ENCODE peak calls at places on chromosomes 16 and 17, in six cellular contexts. T is IMR-90, P is neuronal stem cell, K is H1, X is mesenchymal stem cell, R is trophoblast cell. M is an unnamed sample.

GRCh38 chr16:50680907-50681885 is at the start of gene SNX20:
- DNase-seq in T (no peak), P (no peak), K (no peak), X (no peak), R (no peak), M (no peak)

GRCh38 chr17:40493697-40494096 is 7.7 kb downstream of the TNS4 start:
- DNase-seq in T (no peak), P (no peak), K (no peak), X (no peak), R (no peak), M (no peak)

GRCh38 chr16:11781773-11782172 is 15.3 kb downstream of the ZC3H7A start:
- DNase-seq in T (no peak), P (no peak), K (no peak), X (peak; percentile 43), R (no peak), M (no peak)

GRCh38 chr17:67779098-67779672 is 46.1 kb upstream of the BPTF start:
- DNase-seq in T (peak; percentile 61), P (peak; percentile 20), K (peak; percentile 84), X (peak; percentile 27), R (peak; percentile 71), M (peak; percentile 88)

GRCh38 chr17:63447688-63448005 is 1.5 kb upstream of the CYB561 start:
- DNase-seq in T (no peak), P (no peak), K (no peak), X (no peak), R (no peak), M (no peak)

GRCh38 chr16:14020141-14020540 is 51.0 kb upstream of the MRTFB start:
- DNase-seq in T (no peak), P (no peak), K (no peak), X (no peak), R (no peak), M (no peak)

GRCh38 chr17:44828919-44829557 is 1.0 kb downstream of the GJC1 start:
- DNase-seq in T (no peak), P (no peak), K (no peak), X (peak; percentile 46), R (peak; percentile 70), M (no peak)

GRCh38 chr16:70760221-70760620 is 40.7 kb downstream of the VAC14 start:
- DNase-seq in T (no peak), P (no peak), K (no peak), X (no peak), R (no peak), M (no peak)

GRCh38 chr17:17877548-17878358 is 41.0 kb upstream of the SREBF1 start:
- DNase-seq in T (peak; percentile 90), P (peak; percentile 63), K (no peak), X (peak; percentile 82), R (no peak), M (peak; percentile 75)

GRCh38 chr17:40399185-40399584 is 18.5 kb downstream of the TOP2A start:
- DNase-seq in T (peak; percentile 74), P (no peak), K (no peak), X (peak; percentile 79), R (peak; percentile 79), M (no peak)

GRCh38 chr17:57946798-57947358 is 8.3 kb downstream of the CUEDC1 start:
- DNase-seq in T (peak; percentile 78), P (no peak), K (no peak), X (peak; percentile 94), R (peak; percentile 52), M (no peak)

GRCh38 chr16:54402270-54402669 is 115.7 kb upstream of the IRX3 start:
- DNase-seq in T (no peak), P (no peak), K (no peak), X (no peak), R (no peak), M (no peak)

GRCh38 chr17:33389506-33390141 is 96.5 kb upstream of the ASIC2 start:
- DNase-seq in T (no peak), P (no peak), K (no peak), X (peak; percentile 85), R (peak; percentile 93), M (no peak)

GRCh38 chr16:78461496-78461938 is 362.1 kb downstream of the WWOX start:
- DNase-seq in T (no peak), P (no peak), K (no peak), X (no peak), R (no peak), M (no peak)

GRCh38 chr17:20120835-20121234 is 111.7 kb downstream of the SPECC1 start:
- DNase-seq in T (no peak), P (no peak), K (no peak), X (no peak), R (no peak), M (no peak)

GRCh38 chr17:80429356-80430275 is 14.6 kb downstream of the ENDOV start:
- DNase-seq in T (no peak), P (no peak), K (no peak), X (no peak), R (no peak), M (no peak)

GRCh38 chr16:13962232-13962631 is 42.3 kb downstream of the ERCC4 start:
- DNase-seq in T (no peak), P (no peak), K (no peak), X (no peak), R (no peak), M (no peak)

GRCh38 chr17:49739662-49740271 is 24.2 kb downstream of the FAM117A start:
- DNase-seq in T (peak; percentile 16), P (no peak), K (no peak), X (peak; percentile 18), R (peak; percentile 30), M (no peak)

GRCh38 chr16:4733747-4734062 is 366 bp downstream of the ANKS3 start:
- DNase-seq in T (no peak), P (no peak), K (no peak), X (no peak), R (peak; percentile 24), M (no peak)

GRCh38 chr16:62157544-62157943 is 121.3 kb upstream of the CDH8 start:
- DNase-seq in T (no peak), P (no peak), K (no peak), X (no peak), R (no peak), M (no peak)

GRCh38 chr16:80347900-80348299 is 192.9 kb upstream of the DYNLRB2 start:
- DNase-seq in T (no peak), P (no peak), K (peak; percentile 14), X (no peak), R (no peak), M (no peak)

GRCh38 chr17:44919411-44919810 is 4.1 kb upstream of the GFAP start:
- DNase-seq in T (no peak), P (no peak), K (no peak), X (no peak), R (no peak), M (peak; percentile 21)

GRCh38 chr16:70391881-70392481 is 45.3 kb downstream of the DDX19A start:
- DNase-seq in T (peak; percentile 70), P (no peak), K (no peak), X (peak; percentile 32), R (no peak), M (no peak)

GRCh38 chr17:82838386-82839063 is 1.3 kb downstream of the ZNF750 start:
- DNase-seq in T (peak; percentile 17), P (no peak), K (no peak), X (peak; percentile 32), R (peak; percentile 98), M (no peak)

GRCh38 chr16:80500116-80500859 is 40.5 kb upstream of the DYNLRB2 start:
- DNase-seq in T (no peak), P (no peak), K (no peak), X (no peak), R (no peak), M (no peak)

GRCh38 chr16:48295493-48296281 is 48.3 kb upstream of the ABCC11 start:
- DNase-seq in T (no peak), P (no peak), K (no peak), X (no peak), R (peak; percentile 87), M (no peak)

GRCh38 chr16:424033-424622 is 1.3 kb upstream of the RAB11FIP3 start:
- DNase-seq in T (peak; percentile 94), P (no peak), K (no peak), X (peak; percentile 89), R (peak; percentile 18), M (no peak)

GRCh38 chr17:50426814-50427787 is 1.1 kb downstream of the ACSF2 start:
- DNase-seq in T (peak; percentile 37), P (no peak), K (peak; percentile 66), X (peak; percentile 76), R (peak; percentile 29), M (peak; percentile 62)

GRCh38 chr17:40562841-40563370 is 2.4 kb downstream of the CCR7 start:
- DNase-seq in T (no peak), P (no peak), K (no peak), X (no peak), R (no peak), M (peak; percentile 30)

GRCh38 chr16:3152273-3153076 is 17.6 kb downstream of the ZNF213 start:
- DNase-seq in T (peak; percentile 90), P (peak; percentile 96), K (peak; percentile 100), X (peak; percentile 92), R (peak; percentile 88), M (peak; percentile 97)

GRCh38 chr16:3150346-3151218 is 15.8 kb downstream of the ZNF213 start:
- DNase-seq in T (peak; percentile 92), P (peak; percentile 99), K (peak; percentile 100), X (peak; percentile 97), R (peak; percentile 100), M (peak; percentile 97)

GRCh38 chr16:3153077-3153368 is 18.2 kb downstream of the ZNF213 start:
- DNase-seq in T (no peak), P (no peak), K (no peak), X (no peak), R (no peak), M (no peak)

GRCh38 chr16:3149630-3150345 is 15.0 kb downstream of the ZNF213 start:
- DNase-seq in T (peak; percentile 42), P (peak; percentile 65), K (peak; percentile 87), X (peak; percentile 78), R (peak; percentile 51), M (peak; percentile 84)

GRCh38 chr16:3152022-3152272 is 17.1 kb downstream of the ZNF213 start:
- DNase-seq in T (no peak), P (no peak), K (no peak), X (no peak), R (no peak), M (no peak)
- H2AFZ ChIP-seq in T (peak overlapping the region; percentile 94), P (peak overlapping the region; percentile 90), K (no peak overlapping the region), X (no peak overlapping the region), R (no peak overlapping the region), M (no peak overlapping the region)

GRCh38 chr16:87186876-87187533 is 130.2 kb downstream of the C16orf95 start:
- DNase-seq in T (no peak), P (no peak), K (no peak), X (no peak), R (no peak), M (no peak)
- H3K4me2 ChIP-seq in T (no peak overlapping the region), P (no peak overlapping the region), K (no peak overlapping the region), X (no peak overlapping the region), R (no peak overlapping the region), M (no peak overlapping the region)

GRCh38 chr16:31458835-31459721 is at the start of gene ARMC5:
- DNase-seq in T (peak; percentile 99), P (peak; percentile 97), K (peak; percentile 93), X (peak; percentile 99), R (peak; percentile 99), M (peak; percentile 98)
- H2AK5ac ChIP-seq in T (peak within 1 kb of the TSS; percentile 81), P (peak within 1 kb of the TSS; percentile 82), K (no peak within 1 kb of the TSS), X (no peak within 1 kb of the TSS), R (peak within 1 kb of the TSS; percentile 71), M (no peak within 1 kb of the TSS)

DNA sequence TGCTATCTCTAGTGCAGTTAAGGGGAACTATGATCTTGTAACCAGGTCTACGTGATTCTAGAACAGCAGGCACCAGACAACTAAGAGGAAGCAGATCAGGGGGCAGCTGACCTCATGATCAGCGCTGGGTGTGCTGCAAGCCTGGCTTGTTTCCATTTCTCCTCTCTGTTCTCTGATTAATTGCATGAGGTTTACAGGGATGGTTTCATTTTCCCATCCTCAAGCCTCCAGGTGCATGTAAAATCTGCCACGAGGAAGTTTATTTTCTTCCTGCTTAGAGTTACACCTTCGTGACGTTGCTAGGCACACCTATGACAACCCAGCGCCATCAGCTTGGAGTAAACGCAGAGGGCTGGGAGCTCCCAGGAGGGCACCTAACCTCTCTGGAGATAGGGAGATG is 4.3 kb upstream of the NUPR1 start:
- DNase-seq in T (no peak), P (no peak), K (no peak), X (no peak), R (peak; percentile 78), M (no peak)
- H2AFZ ChIP-seq in T (no peak overlapping the region), P (peak overlapping the region; percentile 22), K (no peak overlapping the region), X (no peak overlapping the region), R (no peak overlapping the region), M (no peak overlapping the region)

M was measured in H9.